ENCODE peak calls at places on chromosomes 16 and 17, in four cellular contexts. Q is heart left ventricle, A is astrocyte, F is sigmoid colon. X is an unnamed sample.

GRCh38 chr17:78013683-78014467 is 55.4 kb downstream of the TNRC6C start:
- DNase-seq in Q (no peak), F (peak), A (peak), X (no peak)

GRCh38 chr17:33494156-33494555 is 201.1 kb upstream of the ASIC2 start:
- DNase-seq in A (no peak), F (no peak), Q (no peak), X (no peak)

GRCh38 chr16:86180244-86180643 is 281.3 kb downstream of the IRF8 start:
- DNase-seq in A (no peak), Q (no peak), F (no peak), X (no peak)

GRCh38 chr17:5881849-5882248 is 188.3 kb upstream of the WSCD1 start:
- DNase-seq in F (no peak), A (no peak), Q (no peak), X (no peak)

GRCh38 chr17:77495575-77495974 is 354.8 kb downstream of the SEC14L1 start:
- DNase-seq in Q (peak), F (peak), A (no peak), X (no peak)

GRCh38 chr16:82033683-82034300 is 1.3 kb upstream of the HSD17B2 start:
- DNase-seq in A (no peak), Q (no peak), F (no peak), X (no peak)

GRCh38 chr16:27067138-27067537 is 411 bp downstream of the C16orf82 start:
- DNase-seq in Q (peak), A (no peak), F (no peak), X (no peak)

GRCh38 chr17:64156670-64157069 is 26.7 kb upstream of the ERN1 start:
- DNase-seq in F (no peak), Q (peak), A (no peak), X (no peak)

GRCh38 chr16:85491798-85492616 is 121.1 kb upstream of the GSE1 start:
- DNase-seq in Q (peak), F (peak), A (peak), X (peak)

GRCh38 chr16:76389126-76389525 is 111.9 kb downstream of the CNTNAP4 start:
- DNase-seq in Q (no peak), A (peak), F (no peak), X (no peak)

GRCh38 chr17:378068-378467 is 25.5 kb upstream of the RPH3AL start:
- DNase-seq in A (no peak), F (no peak), Q (no peak), X (no peak)

GRCh38 chr16:24921229-24921628 is 75.5 kb downstream of the SLC5A11 start:
- DNase-seq in F (no peak), Q (no peak), A (no peak), X (no peak)

GRCh38 chr17:59167571-59168001 is 12.0 kb downstream of the PRR11 start:
- DNase-seq in Q (no peak), A (peak), F (no peak), X (no peak)

GRCh38 chr16:12869681-12870427 is 31.5 kb upstream of the SHISA9 start:
- DNase-seq in F (no peak), Q (no peak), A (no peak), X (no peak)

GRCh38 chr17:6669479-6670212 is 18.1 kb downstream of the C17orf100 start:
- DNase-seq in Q (no peak), A (no peak), F (no peak), X (no peak)

GRCh38 chr16:89102035-89102776 is 8.6 kb downstream of the ACSF3 start:
- DNase-seq in Q (no peak), A (no peak), F (no peak), X (no peak)

DNA sequence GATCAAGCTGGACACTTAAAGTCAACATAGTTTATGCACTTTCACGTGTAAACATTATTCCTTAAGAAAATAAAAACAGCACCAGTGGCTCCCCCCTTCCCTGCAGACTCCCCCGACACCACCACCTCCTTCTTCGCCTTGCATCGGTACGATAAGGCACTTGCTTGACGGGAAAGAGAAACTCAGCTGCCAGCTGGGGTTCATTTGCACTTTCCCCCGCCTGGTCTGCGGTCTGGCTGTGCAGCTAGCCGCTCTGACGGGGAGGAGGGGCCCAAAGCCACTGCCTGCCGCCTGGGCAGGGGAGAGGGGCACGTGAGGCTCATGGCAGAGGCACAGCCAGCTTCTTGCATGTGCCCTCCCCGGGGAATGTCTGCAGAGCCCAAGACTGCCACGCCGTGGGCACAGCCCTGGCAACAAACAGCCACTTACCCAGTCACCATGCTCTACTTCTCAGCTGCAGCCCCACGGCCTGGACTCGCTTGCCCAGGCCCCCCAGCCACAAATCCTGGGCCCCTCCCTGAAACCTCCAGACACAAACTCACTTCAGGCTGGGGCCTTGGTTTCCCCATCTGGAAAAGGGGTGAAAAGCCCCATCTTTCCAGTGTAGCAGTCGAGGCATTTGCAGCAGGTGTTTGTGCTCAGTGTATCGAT is 16.5 kb upstream of the PRM1 start:
- DNase-seq in A (peak), Q (peak), F (peak), X (peak)
- TF ChIP-seq CTCF in A (no peak), Q (peak), F (no peak), X (peak)

GRCh38 chr17:44084921-44085320 is 14.4 kb downstream of the G6PC3 start:
- DNase-seq in F (no peak), A (no peak), Q (no peak), X (no peak)

GRCh38 chr17:44084131-44084538 is 13.6 kb downstream of the G6PC3 start:
- DNase-seq in F (no peak), Q (no peak), A (no peak), X (no peak)

GRCh38 chr17:44086364-44087311 is 16.1 kb downstream of the G6PC3 start:
- DNase-seq in A (peak), Q (no peak), F (peak), X (no peak)

GRCh38 chr17:44088254-44088653 is 17.7 kb downstream of the G6PC3 start:
- DNase-seq in A (no peak), F (no peak), Q (no peak), X (no peak)

DNA sequence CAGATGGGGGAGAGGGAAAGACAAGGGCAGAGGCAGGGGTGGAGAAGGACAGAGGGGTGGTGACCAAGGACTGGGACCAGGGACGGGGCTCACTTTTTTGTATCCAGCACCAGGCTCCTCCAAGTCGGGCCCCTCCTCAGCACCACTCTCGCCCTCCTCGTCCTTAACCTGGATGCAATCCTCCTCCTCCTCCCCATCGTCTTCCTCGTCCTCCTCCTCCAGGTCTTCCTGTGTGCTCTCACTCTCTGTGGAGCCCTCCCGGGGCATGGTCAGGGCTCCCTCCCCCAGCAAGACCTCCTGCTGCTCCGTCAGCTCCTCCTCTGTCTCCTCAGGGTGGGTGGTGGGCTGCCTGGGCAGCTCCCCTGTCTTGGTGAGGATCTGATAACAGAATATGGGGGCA is 16.8 kb downstream of the G6PC3 start:
- DNase-seq in Q (no peak), F (no peak), A (no peak), X (no peak)
- H3K27ac ChIP-seq in Q (no peak), F (peak), A (peak), X (peak)

GRCh38 chr17:48546187-48546923 is 1.4 kb upstream of the HOXB2 start:
- DNase-seq in A (no peak), F (peak), Q (no peak), X (no peak)
- H3K4me3 ChIP-seq in A (peak), F (peak), Q (peak), X (no peak)

DNA sequence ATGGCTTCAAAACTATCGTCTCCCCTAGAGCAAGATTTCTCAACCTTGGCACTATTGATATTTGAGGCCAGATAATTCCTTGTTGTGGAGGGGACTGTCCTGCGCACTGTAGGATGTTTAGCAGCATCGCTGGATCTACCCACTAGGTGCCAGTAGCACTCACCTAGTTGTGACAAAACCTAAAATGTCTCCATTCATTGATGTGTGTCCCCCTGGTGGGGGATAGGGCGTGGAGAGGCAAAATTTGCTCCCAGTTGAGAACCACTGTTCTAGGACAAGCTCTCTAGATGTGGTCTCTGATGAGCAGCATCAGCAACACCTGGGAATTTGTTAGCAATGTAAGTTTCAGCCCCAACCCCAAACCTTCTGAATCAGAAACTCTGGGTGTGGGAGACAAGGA is 259.0 kb downstream of the XYLT1 start:
- DNase-seq in F (no peak), Q (no peak), A (no peak), X (no peak)
- TF ChIP-seq CTCF in F (peak), Q (no peak), A (peak), X (no peak)